ENCODE peak calls at places on chromosomes 11 and 22, in five cellular contexts. B is stimulated activated CD4-positive, alpha-beta T cell treated with anti-CD3 and anti-CD28 coated beads, TNF-alpha, amount 100 ng/mL, for 48 hours; W is tibial artery; D is activated CD4-positive, alpha-beta T cell treated with anti-CD3 and anti-CD28 coated beads, Interleukin-2, amount 10 ng/mL, durations not matched to agents 7 days and 5 days; N is EL. R is an unnamed sample.

GRCh38 chr11:69646493-69647201 is 5.7 kb downstream of the CCND1 start:
- DNase-seq in B (no peak), W (no peak), D (no peak), N (no peak), R (no peak)

GRCh38 chr11:2534957-2535672 is 90.3 kb downstream of the KCNQ1 start:
- DNase-seq in B (no peak), W (no peak), D (no peak), N (no peak), R (no peak)

GRCh38 chr11:29943347-29943746 is 73.5 kb downstream of the KCNA4 start:
- DNase-seq in B (no peak), W (no peak), D (no peak), N (no peak), R (no peak)

GRCh38 chr22:41775976-41776375 is 24.5 kb upstream of the CCDC134 start:
- DNase-seq in B (no peak), W (no peak), D (no peak), N (no peak), R (no peak)

GRCh38 chr11:60767388-60767811 is 10.7 kb downstream of the MS4A15 start:
- DNase-seq in B (no peak), W (no peak), D (no peak), N (no peak), R (no peak)

GRCh38 chr11:34667810-34668582 is 47.1 kb downstream of the EHF start:
- DNase-seq in B (no peak), W (no peak), D (no peak), N (no peak), R (no peak)

GRCh38 chr11:44629732-44630345 is 64.4 kb downstream of the CD82 start:
- DNase-seq in B (no peak), W (no peak), D (peak), N (no peak), R (no peak)

GRCh38 chr22:37330200-37331033 is 48.1 kb downstream of the CYTH4 start:
- DNase-seq in B (peak), W (no peak), D (peak), N (peak), R (no peak)